ENCODE peak calls at places on chromosome 1, in nine cellular contexts. K is RWPE1; V is PC-3; U is upper lobe of right lung; P is CD8-positive, alpha-beta T cell; T is neural progenitor cell; S is Calu3; L is AG04450; H is mammary epithelial cell. G is an unnamed sample.

GRCh38 chr1:168945870-168946269 is 160.6 kb upstream of the ATP1B1 start:
- DNase-seq in L (no peak), K (no peak), P (no peak), H (no peak), V (no peak), S (peak), T (no peak), U (no peak), G (peak)

GRCh38 chr1:65979645-65980044 is 186.9 kb downstream of the PDE4B start:
- DNase-seq in H (no peak), S (no peak), U (no peak), L (no peak), P (no peak), T (no peak), K (no peak), V (no peak), G (no peak)

GRCh38 chr1:58104960-58105359 is 441.6 kb downstream of the OMA1 start:
- DNase-seq in L (no peak), K (no peak), S (no peak), T (no peak), V (no peak), H (no peak), U (no peak), P (no peak), G (no peak)

GRCh38 chr1:93607814-93608187 is 73.8 kb downstream of the BCAR3 start:
- DNase-seq in H (no peak), K (no peak), P (no peak), T (no peak), V (peak), L (no peak), U (no peak), S (no peak), G (no peak)

GRCh38 chr1:118158918-118159317 is 26.1 kb downstream of the SPAG17 start:
- DNase-seq in U (no peak), K (peak), H (peak), T (no peak), L (peak), S (no peak), V (peak), P (no peak), G (peak)

GRCh38 chr1:30339866-30340265 is 383.5 kb downstream of the MATN1 start:
- DNase-seq in S (no peak), P (no peak), T (no peak), H (no peak), L (no peak), U (no peak), K (no peak), V (no peak), G (no peak)

GRCh38 chr1:3925762-3926161 is 25.7 kb upstream of the C1orf174 start:
- DNase-seq in T (no peak), U (peak), S (no peak), K (no peak), L (no peak), V (no peak), P (no peak), H (no peak), G (no peak)

GRCh38 chr1:211566431-211567025 is 12.4 kb downstream of the SLC30A1 start:
- DNase-seq in K (no peak), T (no peak), H (no peak), V (no peak), L (no peak), S (no peak), U (no peak), P (no peak), G (no peak)

GRCh38 chr1:116940809-116941640 is 31.3 kb downstream of the PTGFRN start:
- DNase-seq in K (no peak), H (no peak), U (no peak), P (no peak), V (no peak), L (no peak), S (no peak), T (no peak), G (no peak)

GRCh38 chr1:39696448-39696847 is 5.2 kb upstream of the HPCAL4 start:
- DNase-seq in U (no peak), K (no peak), P (no peak), S (no peak), T (no peak), L (no peak), H (no peak), V (no peak), G (no peak)

GRCh38 chr1:42003433-42003832 is 84.7 kb upstream of the HIVEP3 start:
- DNase-seq in L (no peak), K (peak), U (peak), H (peak), S (peak), T (no peak), P (no peak), V (peak), G (no peak)

GRCh38 chr1:93749894-93750301 is 68.3 kb upstream of the BCAR3 start:
- DNase-seq in L (no peak), P (no peak), V (peak), S (peak), K (no peak), H (no peak), U (no peak), T (peak), G (no peak)

GRCh38 chr1:27872059-27872801 is at the start of gene THEMIS2:
- DNase-seq in P (peak), L (no peak), T (peak), K (peak), H (peak), S (peak), U (peak), V (peak), G (no peak)

GRCh38 chr1:175498002-175498401 is 245.4 kb downstream of the TNR start:
- DNase-seq in U (no peak), K (peak), H (peak), P (no peak), S (no peak), T (no peak), V (peak), L (no peak), G (peak)

GRCh38 chr1:23727362-23727811 is 15.9 kb upstream of the ELOA start:
- DNase-seq in T (no peak), P (no peak), L (peak), V (no peak), S (peak), U (peak), K (no peak), H (no peak), G (no peak)

GRCh38 chr1:155219592-155220031 is 11.1 kb downstream of the MTX1 start:
- DNase-seq in K (no peak), T (peak), V (no peak), H (no peak), L (no peak), S (no peak), P (no peak), U (no peak), G (no peak)

GRCh38 chr1:84505167-84506001 is 802 bp upstream of the SPATA1 start:
- DNase-seq in V (peak), K (peak), S (no peak), U (no peak), H (peak), T (peak), L (no peak), P (no peak), G (no peak)

GRCh38 chr1:223016381-223016780 is 126.7 kb downstream of the TLR5 start:
- DNase-seq in T (no peak), S (no peak), K (no peak), L (no peak), H (no peak), U (no peak), V (no peak), P (no peak), G (no peak)

GRCh38 chr1:170682809-170683208 is 18.9 kb downstream of the PRRX1 start:
- DNase-seq in S (no peak), P (no peak), U (no peak), T (no peak), K (no peak), H (no peak), L (no peak), V (no peak), G (no peak)

GRCh38 chr1:185305419-185305818 is 11.6 kb downstream of the IVNS1ABP start:
- DNase-seq in V (no peak), L (no peak), S (no peak), H (no peak), K (no peak), T (no peak), P (no peak), U (no peak), G (no peak)

GRCh38 chr1:179036844-179037465 is 11.3 kb downstream of the FAM20B start:
- DNase-seq in L (no peak), T (no peak), P (no peak), K (peak), S (no peak), H (peak), U (no peak), V (peak), G (no peak)

GRCh38 chr1:92274939-92275338 is 23.8 kb downstream of the GLMN start:
- DNase-seq in K (no peak), U (no peak), S (no peak), V (no peak), L (no peak), T (no peak), H (peak), P (no peak), G (no peak)

GRCh38 chr1:2115922-2116341 is 65.7 kb downstream of the PRKCZ start:
- DNase-seq in P (no peak), L (no peak), U (peak), T (peak), S (no peak), V (no peak), H (no peak), K (no peak), G (no peak)

GRCh38 chr1:39409055-39409816 is 82.2 kb upstream of the BMP8A start:
- DNase-seq in P (no peak), S (no peak), V (peak), L (no peak), T (peak), K (no peak), H (peak), U (peak), G (no peak)

GRCh38 chr1:153490272-153491051 is 30.0 kb upstream of the S100A7 start:
- DNase-seq in T (no peak), V (peak), K (peak), P (no peak), L (peak), U (no peak), H (peak), S (peak), G (no peak)

GRCh38 chr1:245742891-245743290 is 588.1 kb downstream of the KIF26B start:
- DNase-seq in L (no peak), H (no peak), S (no peak), U (no peak), P (no peak), T (peak), K (no peak), V (no peak), G (no peak)

GRCh38 chr1:15390667-15391066 is 19.0 kb upstream of the EFHD2 start:
- DNase-seq in V (no peak), K (no peak), L (no peak), S (no peak), U (no peak), P (no peak), H (no peak), T (no peak), G (no peak)

GRCh38 chr1:66354311-66354922 is 179.5 kb upstream of the SGIP1 start:
- DNase-seq in V (no peak), L (no peak), P (no peak), U (no peak), H (no peak), T (no peak), S (no peak), K (no peak), G (no peak)

GRCh38 chr1:5596651-5597050 is 395.6 kb downstream of the NPHP4 start:
- DNase-seq in H (no peak), L (no peak), V (no peak), S (no peak), T (no peak), K (no peak), U (no peak), P (no peak), G (no peak)

GRCh38 chr1:119565131-119565772 is 58.2 kb downstream of the HSD3B1 start:
- DNase-seq in U (no peak), K (no peak), L (no peak), H (peak), S (no peak), V (peak), T (no peak), P (no peak), G (no peak)

GRCh38 chr1:215835951-215836350 is 268.8 kb downstream of the KCTD3 start:
- DNase-seq in T (no peak), P (no peak), K (no peak), H (no peak), U (no peak), V (peak), L (peak), S (no peak), G (no peak)

GRCh38 chr1:36034692-36035091 is 49.2 kb upstream of the TEKT2 start:
- DNase-seq in H (peak), V (peak), L (no peak), K (peak), P (no peak), S (peak), U (no peak), T (no peak), G (peak)

GRCh38 chr1:36040238-36040637 is 43.7 kb upstream of the TEKT2 start:
- DNase-seq in V (no peak), K (no peak), H (no peak), P (no peak), U (no peak), T (no peak), L (no peak), S (no peak), G (no peak)

DNA sequence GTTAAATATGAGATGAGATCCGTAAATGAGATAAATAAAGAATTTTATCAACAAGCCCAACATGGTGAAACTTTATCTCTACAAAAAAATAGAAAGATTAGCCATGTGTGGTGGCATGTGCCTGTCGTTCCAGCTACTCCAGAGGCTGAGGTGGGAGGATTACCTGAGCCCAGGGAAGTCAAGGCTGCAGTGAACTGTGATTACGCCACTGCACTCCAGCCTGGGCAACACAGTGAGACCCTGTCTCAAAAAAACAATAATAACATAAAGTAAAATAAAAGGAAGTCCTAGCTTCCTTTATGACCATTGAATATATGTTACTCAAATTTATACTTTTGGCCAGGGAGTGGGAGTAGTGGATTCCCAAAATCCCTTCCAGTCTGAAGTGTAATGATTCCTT is 48.7 kb upstream of the TEKT2 start:
- DNase-seq in U (no peak), S (no peak), L (no peak), T (no peak), K (no peak), H (no peak), P (no peak), V (no peak), G (no peak)
- TF ChIP-seq CTCF in U (no peak), S (no peak), L (no peak), T (no peak), K (no peak), H (no peak), P (no peak), V (no peak), G (no peak)

GRCh38 chr1:107480548-107480947 is 339.7 kb downstream of the NTNG1 start:
- DNase-seq in U (no peak), V (no peak), L (no peak), K (no peak), H (no peak), P (no peak), T (no peak), S (no peak), G (no peak)
- TF ChIP-seq CTCF in U (peak), V (no peak), L (no peak), K (no peak), H (no peak), P (no peak), T (no peak), S (no peak), G (peak)

DNA sequence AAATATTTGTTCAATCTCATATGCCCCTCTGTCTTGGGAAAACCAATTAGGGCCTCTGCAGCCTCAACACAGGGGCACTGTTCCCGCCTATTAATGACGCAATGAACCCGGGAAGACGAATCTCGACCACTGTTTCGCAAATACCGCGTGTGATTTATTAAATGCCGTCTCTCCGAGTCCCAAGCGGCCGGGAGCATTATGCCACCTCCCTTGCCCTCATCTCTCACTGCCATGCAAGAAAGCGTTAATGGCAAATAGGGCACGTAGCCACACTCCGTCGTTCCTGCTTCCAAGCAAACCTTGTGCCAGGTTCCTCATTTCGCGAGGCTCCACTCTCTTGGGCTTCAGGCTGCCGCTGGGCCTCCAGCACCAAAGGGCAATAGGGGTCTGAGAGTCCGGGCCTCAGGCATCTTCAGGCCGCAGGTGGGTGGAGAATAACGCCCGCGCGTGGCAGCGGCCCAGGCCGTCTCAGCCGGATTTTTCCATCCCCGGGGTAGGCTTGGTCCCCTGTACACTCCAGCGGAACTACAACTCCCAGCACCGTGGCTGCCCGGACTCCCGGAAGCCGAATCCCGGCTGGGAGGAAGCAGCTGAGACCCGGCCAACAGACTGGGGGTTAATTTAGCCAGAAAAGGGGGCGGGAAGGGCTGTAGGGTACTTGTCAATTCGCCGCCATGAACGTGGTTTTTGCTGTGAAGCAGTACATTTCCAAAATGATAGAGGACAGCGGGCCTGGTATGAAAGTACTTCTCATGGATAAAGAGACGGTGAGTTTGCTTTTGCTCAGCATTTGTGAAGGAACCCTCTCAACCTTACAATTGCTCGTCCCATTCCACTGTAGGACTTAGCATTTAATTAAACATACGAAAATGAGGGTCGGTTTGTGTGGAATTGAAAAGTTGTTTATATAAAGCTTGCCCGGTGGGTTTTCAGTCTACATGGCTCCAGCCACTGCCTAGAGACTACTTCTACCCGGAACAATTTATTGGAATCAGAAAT is at the start of gene VPS45:
- DNase-seq in U (peak), K (peak), T (peak), H (peak), L (peak), P (peak), V (peak), S (peak), G (peak)
- TF ChIP-seq CTCF in U (no peak), K (peak), T (no peak), H (no peak), L (peak), P (no peak), V (peak), S (no peak), G (peak)

GRCh38 chr1:248840946-248841345 is 2.9 kb downstream of the ZNF672 start:
- DNase-seq in V (no peak), P (no peak), S (no peak), U (no peak), T (no peak), H (no peak), L (no peak), K (no peak), G (no peak)

GRCh38 chr1:248837045-248837793 is 805 bp upstream of the ZNF672 start:
- DNase-seq in T (peak), S (no peak), K (no peak), H (no peak), P (no peak), U (no peak), V (no peak), L (no peak), G (no peak)

GRCh38 chr1:248838357-248839167 is 538 bp downstream of the ZNF672 start:
- DNase-seq in V (peak), S (peak), L (no peak), K (peak), T (peak), U (peak), H (peak), P (peak), G (no peak)

GRCh38 chr1:248839168-248839555 is 1.1 kb downstream of the ZNF672 start:
- DNase-seq in V (no peak), U (no peak), L (no peak), P (no peak), H (no peak), T (no peak), K (no peak), S (no peak), G (no peak)

DNA sequence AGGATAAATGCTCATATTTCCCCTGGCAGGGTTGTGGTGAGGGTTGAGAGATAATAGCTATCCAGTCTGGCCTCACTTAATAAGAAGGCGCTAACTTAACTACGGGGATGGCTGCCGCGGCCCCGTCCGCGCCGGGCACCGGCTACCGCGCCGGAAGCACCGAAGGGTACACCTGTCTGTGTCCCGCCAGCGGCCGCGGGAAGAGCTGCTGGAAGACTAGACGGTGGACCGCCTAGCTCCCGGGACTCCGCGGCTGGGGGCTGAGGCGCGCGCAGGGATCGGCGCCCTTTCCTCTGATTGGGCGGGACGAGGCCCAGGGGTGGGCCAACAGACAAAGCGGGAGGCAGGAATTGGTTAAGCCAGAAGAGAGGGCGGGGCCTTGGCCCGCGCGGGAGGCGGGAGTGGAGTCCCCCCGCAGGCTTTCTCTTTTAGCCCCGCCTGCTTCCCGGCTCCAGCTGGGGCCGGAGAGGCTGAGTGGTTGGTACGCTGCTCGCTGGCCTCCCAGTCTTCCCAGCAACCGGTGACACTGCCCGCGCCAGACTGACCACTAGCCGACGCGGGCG is at the start of gene ZNF672:
- DNase-seq in S (peak), K (peak), U (peak), L (peak), H (peak), P (peak), V (peak), T (peak), G (no peak)
- TF ChIP-seq CTCF in S (no peak), K (no peak), U (no peak), L (no peak), H (no peak), P (no peak), V (no peak), T (no peak), G (no peak)

DNA sequence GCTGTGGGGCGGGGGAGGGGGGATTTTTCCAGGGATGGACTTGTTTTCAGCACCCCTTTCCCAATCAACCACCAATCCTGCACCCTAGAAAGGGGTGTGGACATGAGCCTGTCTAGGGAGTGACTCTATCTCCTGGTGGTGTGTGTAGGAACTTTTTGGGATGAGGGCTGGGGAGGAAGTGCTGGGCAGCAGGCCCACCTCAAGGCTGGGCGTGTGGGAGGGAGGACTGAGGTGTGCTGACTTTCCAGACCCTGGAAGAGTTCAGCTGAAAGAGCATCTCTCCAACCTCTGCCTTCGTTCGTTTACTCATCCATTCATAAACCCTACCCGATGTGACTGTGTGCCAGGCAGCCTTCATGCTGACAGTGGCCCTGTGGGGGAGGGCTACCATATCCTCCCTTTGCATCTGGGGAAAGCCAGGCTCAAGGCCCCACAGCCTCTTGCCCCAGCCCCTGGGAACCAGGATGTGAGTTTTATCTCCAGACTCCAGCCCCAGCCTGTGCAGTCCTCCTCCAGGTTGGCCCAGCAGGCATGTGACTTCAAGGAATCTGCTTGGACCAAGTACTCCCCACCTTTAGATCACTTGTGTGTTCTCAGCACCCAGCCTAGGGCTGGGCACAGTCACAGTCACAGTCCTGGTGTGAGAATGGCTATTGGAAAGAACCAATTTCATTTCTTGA is 6.7 kb downstream of the KNCN start:
- DNase-seq in T (no peak), P (no peak), H (no peak), V (no peak), L (no peak), U (no peak), K (no peak), S (no peak), G (no peak)
- TF ChIP-seq CTCF in T (peak), P (no peak), H (peak), V (no peak), L (no peak), U (no peak), K (no peak), S (no peak), G (no peak)

G was measured in epithelial cell of proximal tubule.